ENCODE peak calls at places on chromosomes 7 and 10, in eight cellular contexts. One of them, this sample, is unnamed.

GRCh38 chr10:97784200-97784811 is 12.5 kb upstream of the SFRP5 start:
- DNase-seq in neuronal stem cell: no peak
- DNase-seq in CD4-positive, alpha-beta T cell: no peak
- DNase-seq in HS-27A: no peak
- DNase-seq in A172: no peak
- DNase-seq in activated CD8-positive, alpha-beta memory T cell treated with anti-CD3 and anti-CD28 coated beads, Interleukin-2, amount 50 U/mL, for 48 hours: no peak
- DNase-seq in activated CD4-positive, alpha-beta T cell treated with anti-CD3 and anti-CD28 coated beads, Interleukin-2, amount 50 U/mL, for 24 hours: no peak
- DNase-seq in GM23248: no peak
- DNase-seq in this sample: no peak

GRCh38 chr10:79593377-79593776 is 17.4 kb upstream of the SFTPA1 start:
- DNase-seq in CD4-positive, alpha-beta T cell: no peak
- DNase-seq in HS-27A: no peak
- DNase-seq in A172: no peak
- DNase-seq in activated CD8-positive, alpha-beta memory T cell treated with anti-CD3 and anti-CD28 coated beads, Interleukin-2, amount 50 U/mL, for 48 hours: no peak
- DNase-seq in GM23248: no peak
- DNase-seq in neuronal stem cell: no peak
- DNase-seq in activated CD4-positive, alpha-beta T cell treated with anti-CD3 and anti-CD28 coated beads, Interleukin-2, amount 50 U/mL, for 24 hours: no peak
- DNase-seq in this sample: no peak

GRCh38 chr10:107516349-107516748 is 351.8 kb upstream of the SORCS1 start:
- DNase-seq in HS-27A: no peak
- DNase-seq in activated CD8-positive, alpha-beta memory T cell treated with anti-CD3 and anti-CD28 coated beads, Interleukin-2, amount 50 U/mL, for 48 hours: no peak
- DNase-seq in CD4-positive, alpha-beta T cell: no peak
- DNase-seq in A172: no peak
- DNase-seq in neuronal stem cell: no peak
- DNase-seq in activated CD4-positive, alpha-beta T cell treated with anti-CD3 and anti-CD28 coated beads, Interleukin-2, amount 50 U/mL, for 24 hours: no peak
- DNase-seq in GM23248: no peak
- DNase-seq in this sample: no peak

GRCh38 chr7:113331155-113331898 is 213.0 kb upstream of the SMIM30 start:
- DNase-seq in activated CD4-positive, alpha-beta T cell treated with anti-CD3 and anti-CD28 coated beads, Interleukin-2, amount 50 U/mL, for 24 hours: no peak
- DNase-seq in HS-27A: no peak
- DNase-seq in GM23248: no peak
- DNase-seq in activated CD8-positive, alpha-beta memory T cell treated with anti-CD3 and anti-CD28 coated beads, Interleukin-2, amount 50 U/mL, for 48 hours: no peak
- DNase-seq in CD4-positive, alpha-beta T cell: no peak
- DNase-seq in A172: no peak
- DNase-seq in neuronal stem cell: peak; percentile 26
- DNase-seq in this sample: peak; percentile 36

GRCh38 chr10:73974309-73974946 is 23.5 kb upstream of the VCL start:
- DNase-seq in CD4-positive, alpha-beta T cell: no peak
- DNase-seq in GM23248: no peak
- DNase-seq in activated CD8-positive, alpha-beta memory T cell treated with anti-CD3 and anti-CD28 coated beads, Interleukin-2, amount 50 U/mL, for 48 hours: no peak
- DNase-seq in neuronal stem cell: no peak
- DNase-seq in HS-27A: no peak
- DNase-seq in A172: no peak
- DNase-seq in activated CD4-positive, alpha-beta T cell treated with anti-CD3 and anti-CD28 coated beads, Interleukin-2, amount 50 U/mL, for 24 hours: no peak
- DNase-seq in this sample: no peak

GRCh38 chr7:44284881-44285541 is 40.4 kb downstream of the CAMK2B start:
- DNase-seq in neuronal stem cell: no peak
- DNase-seq in CD4-positive, alpha-beta T cell: no peak
- DNase-seq in activated CD8-positive, alpha-beta memory T cell treated with anti-CD3 and anti-CD28 coated beads, Interleukin-2, amount 50 U/mL, for 48 hours: peak; percentile 29
- DNase-seq in activated CD4-positive, alpha-beta T cell treated with anti-CD3 and anti-CD28 coated beads, Interleukin-2, amount 50 U/mL, for 24 hours: no peak
- DNase-seq in GM23248: no peak
- DNase-seq in A172: no peak
- DNase-seq in HS-27A: no peak
- DNase-seq in this sample: no peak

GRCh38 chr10:123044391-123044790 is 35.6 kb downstream of the ACADSB start:
- DNase-seq in HS-27A: no peak
- DNase-seq in activated CD8-positive, alpha-beta memory T cell treated with anti-CD3 and anti-CD28 coated beads, Interleukin-2, amount 50 U/mL, for 48 hours: no peak
- DNase-seq in activated CD4-positive, alpha-beta T cell treated with anti-CD3 and anti-CD28 coated beads, Interleukin-2, amount 50 U/mL, for 24 hours: no peak
- DNase-seq in GM23248: peak; percentile 46
- DNase-seq in A172: no peak
- DNase-seq in CD4-positive, alpha-beta T cell: no peak
- DNase-seq in neuronal stem cell: no peak
- DNase-seq in this sample: no peak

GRCh38 chr10:82319558-82319957 is 444.6 kb downstream of the NRG3 start:
- DNase-seq in activated CD8-positive, alpha-beta memory T cell treated with anti-CD3 and anti-CD28 coated beads, Interleukin-2, amount 50 U/mL, for 48 hours: no peak
- DNase-seq in HS-27A: no peak
- DNase-seq in CD4-positive, alpha-beta T cell: no peak
- DNase-seq in GM23248: no peak
- DNase-seq in neuronal stem cell: no peak
- DNase-seq in A172: no peak
- DNase-seq in activated CD4-positive, alpha-beta T cell treated with anti-CD3 and anti-CD28 coated beads, Interleukin-2, amount 50 U/mL, for 24 hours: no peak
- DNase-seq in this sample: no peak

GRCh38 chr7:149568218-149568617 is 70.6 kb upstream of the ZNF746 start:
- DNase-seq in activated CD4-positive, alpha-beta T cell treated with anti-CD3 and anti-CD28 coated beads, Interleukin-2, amount 50 U/mL, for 24 hours: no peak
- DNase-seq in HS-27A: no peak
- DNase-seq in GM23248: no peak
- DNase-seq in neuronal stem cell: no peak
- DNase-seq in activated CD8-positive, alpha-beta memory T cell treated with anti-CD3 and anti-CD28 coated beads, Interleukin-2, amount 50 U/mL, for 48 hours: no peak
- DNase-seq in A172: no peak
- DNase-seq in CD4-positive, alpha-beta T cell: no peak
- DNase-seq in this sample: no peak

GRCh38 chr10:101558206-101558605 is 29.9 kb downstream of the POLL start:
- DNase-seq in CD4-positive, alpha-beta T cell: no peak
- DNase-seq in activated CD8-positive, alpha-beta memory T cell treated with anti-CD3 and anti-CD28 coated beads, Interleukin-2, amount 50 U/mL, for 48 hours: no peak
- DNase-seq in activated CD4-positive, alpha-beta T cell treated with anti-CD3 and anti-CD28 coated beads, Interleukin-2, amount 50 U/mL, for 24 hours: no peak
- DNase-seq in A172: peak; percentile 22
- DNase-seq in neuronal stem cell: no peak
- DNase-seq in GM23248: no peak
- DNase-seq in HS-27A: no peak
- DNase-seq in this sample: no peak

GRCh38 chr10:44883581-44884331 is 27.4 kb upstream of the TMEM72 start:
- DNase-seq in HS-27A: no peak
- DNase-seq in CD4-positive, alpha-beta T cell: no peak
- DNase-seq in activated CD4-positive, alpha-beta T cell treated with anti-CD3 and anti-CD28 coated beads, Interleukin-2, amount 50 U/mL, for 24 hours: no peak
- DNase-seq in neuronal stem cell: no peak
- DNase-seq in GM23248: no peak
- DNase-seq in A172: no peak
- DNase-seq in activated CD8-positive, alpha-beta memory T cell treated with anti-CD3 and anti-CD28 coated beads, Interleukin-2, amount 50 U/mL, for 48 hours: no peak
- DNase-seq in this sample: no peak

GRCh38 chr10:43362191-43362839 is 9.1 kb upstream of the FXYD4 start:
- DNase-seq in CD4-positive, alpha-beta T cell: peak; percentile 94
- DNase-seq in A172: no peak
- DNase-seq in HS-27A: no peak
- DNase-seq in neuronal stem cell: peak; percentile 91
- DNase-seq in GM23248: peak; percentile 75
- DNase-seq in activated CD4-positive, alpha-beta T cell treated with anti-CD3 and anti-CD28 coated beads, Interleukin-2, amount 50 U/mL, for 24 hours: peak; percentile 95
- DNase-seq in activated CD8-positive, alpha-beta memory T cell treated with anti-CD3 and anti-CD28 coated beads, Interleukin-2, amount 50 U/mL, for 48 hours: peak; percentile 99
- DNase-seq in this sample: no peak

GRCh38 chr10:67239864-67240497 is 314.1 kb downstream of the LRRTM3 start:
- DNase-seq in GM23248: no peak
- DNase-seq in neuronal stem cell: no peak
- DNase-seq in A172: no peak
- DNase-seq in CD4-positive, alpha-beta T cell: no peak
- DNase-seq in activated CD8-positive, alpha-beta memory T cell treated with anti-CD3 and anti-CD28 coated beads, Interleukin-2, amount 50 U/mL, for 48 hours: no peak
- DNase-seq in HS-27A: no peak
- DNase-seq in activated CD4-positive, alpha-beta T cell treated with anti-CD3 and anti-CD28 coated beads, Interleukin-2, amount 50 U/mL, for 24 hours: no peak
- DNase-seq in this sample: no peak

GRCh38 chr7:7969306-7970112 is 913 bp downstream of the GLCCI1 start:
- DNase-seq in HS-27A: no peak
- DNase-seq in neuronal stem cell: peak; percentile 54
- DNase-seq in activated CD8-positive, alpha-beta memory T cell treated with anti-CD3 and anti-CD28 coated beads, Interleukin-2, amount 50 U/mL, for 48 hours: peak; percentile 77
- DNase-seq in activated CD4-positive, alpha-beta T cell treated with anti-CD3 and anti-CD28 coated beads, Interleukin-2, amount 50 U/mL, for 24 hours: peak; percentile 19
- DNase-seq in A172: peak; percentile 36
- DNase-seq in CD4-positive, alpha-beta T cell: peak; percentile 36
- DNase-seq in GM23248: peak; percentile 63
- DNase-seq in this sample: peak; percentile 48

This sample was measured in NT2/D1.